ENCODE peak calls at places on chromosomes 3 and 15, in ten cellular contexts. One of them, this sample, is unnamed.

GRCh38 chr15:75640483-75641175 is 605 bp upstream of the IMP3 start:
- DNase-seq in activated CD8-positive, alpha-beta memory T cell treated with anti-CD3 and anti-CD28 coated beads, Interleukin-2, amount 50 U/mL, for 48 hours: peak
- DNase-seq in HTR-8/SVneo: no peak
- DNase-seq in esophagus muscularis mucosa: no peak
- DNase-seq in prostate gland: no peak
- DNase-seq in T1000: no peak
- DNase-seq in Caco-2: peak
- DNase-seq in H4: no peak
- DNase-seq in NCI-H2081: peak
- DNase-seq in lower lobe of right lung: peak
- DNase-seq in this sample: no peak

GRCh38 chr3:24018784-24019570 is 73.9 kb downstream of the NR1D2 start:
- DNase-seq in activated CD8-positive, alpha-beta memory T cell treated with anti-CD3 and anti-CD28 coated beads, Interleukin-2, amount 50 U/mL, for 48 hours: no peak
- DNase-seq in HTR-8/SVneo: no peak
- DNase-seq in esophagus muscularis mucosa: no peak
- DNase-seq in prostate gland: peak
- DNase-seq in T1000: no peak
- DNase-seq in Caco-2: no peak
- DNase-seq in H4: no peak
- DNase-seq in NCI-H2081: no peak
- DNase-seq in lower lobe of right lung: no peak
- DNase-seq in this sample: no peak

GRCh38 chr3:114879059-114880031 is 267.7 kb downstream of the ZBTB20 start:
- DNase-seq in activated CD8-positive, alpha-beta memory T cell treated with anti-CD3 and anti-CD28 coated beads, Interleukin-2, amount 50 U/mL, for 48 hours: no peak
- DNase-seq in HTR-8/SVneo: no peak
- DNase-seq in esophagus muscularis mucosa: no peak
- DNase-seq in prostate gland: no peak
- DNase-seq in T1000: no peak
- DNase-seq in Caco-2: no peak
- DNase-seq in H4: peak
- DNase-seq in NCI-H2081: peak
- DNase-seq in lower lobe of right lung: no peak
- DNase-seq in this sample: no peak

GRCh38 chr15:55915221-55915620 is 78.2 kb downstream of the NEDD4 start:
- DNase-seq in activated CD8-positive, alpha-beta memory T cell treated with anti-CD3 and anti-CD28 coated beads, Interleukin-2, amount 50 U/mL, for 48 hours: no peak
- DNase-seq in HTR-8/SVneo: no peak
- DNase-seq in esophagus muscularis mucosa: no peak
- DNase-seq in prostate gland: no peak
- DNase-seq in T1000: no peak
- DNase-seq in Caco-2: no peak
- DNase-seq in H4: no peak
- DNase-seq in NCI-H2081: no peak
- DNase-seq in lower lobe of right lung: no peak
- DNase-seq in this sample: no peak

GRCh38 chr3:107241217-107241616 is 136.0 kb upstream of the CCDC54 start:
- DNase-seq in activated CD8-positive, alpha-beta memory T cell treated with anti-CD3 and anti-CD28 coated beads, Interleukin-2, amount 50 U/mL, for 48 hours: peak
- DNase-seq in HTR-8/SVneo: no peak
- DNase-seq in esophagus muscularis mucosa: no peak
- DNase-seq in prostate gland: peak
- DNase-seq in T1000: no peak
- DNase-seq in Caco-2: no peak
- DNase-seq in H4: no peak
- DNase-seq in NCI-H2081: peak
- DNase-seq in lower lobe of right lung: peak
- DNase-seq in this sample: no peak

GRCh38 chr3:167167491-167167890 is 212.6 kb downstream of the ZBBX start:
- DNase-seq in activated CD8-positive, alpha-beta memory T cell treated with anti-CD3 and anti-CD28 coated beads, Interleukin-2, amount 50 U/mL, for 48 hours: no peak
- DNase-seq in HTR-8/SVneo: no peak
- DNase-seq in esophagus muscularis mucosa: no peak
- DNase-seq in prostate gland: no peak
- DNase-seq in T1000: no peak
- DNase-seq in Caco-2: no peak
- DNase-seq in H4: no peak
- DNase-seq in NCI-H2081: no peak
- DNase-seq in lower lobe of right lung: no peak
- DNase-seq in this sample: no peak

GRCh38 chr15:73930790-73931281 is 4.6 kb downstream of the LOXL1 start:
- DNase-seq in activated CD8-positive, alpha-beta memory T cell treated with anti-CD3 and anti-CD28 coated beads, Interleukin-2, amount 50 U/mL, for 48 hours: no peak
- DNase-seq in HTR-8/SVneo: no peak
- DNase-seq in esophagus muscularis mucosa: no peak
- DNase-seq in prostate gland: no peak
- DNase-seq in T1000: peak
- DNase-seq in Caco-2: no peak
- DNase-seq in H4: no peak
- DNase-seq in NCI-H2081: no peak
- DNase-seq in lower lobe of right lung: peak
- DNase-seq in this sample: no peak

GRCh38 chr3:117788086-117788485 is 1078.5 kb downstream of the TUSC7 start:
- DNase-seq in activated CD8-positive, alpha-beta memory T cell treated with anti-CD3 and anti-CD28 coated beads, Interleukin-2, amount 50 U/mL, for 48 hours: no peak
- DNase-seq in HTR-8/SVneo: no peak
- DNase-seq in esophagus muscularis mucosa: no peak
- DNase-seq in prostate gland: no peak
- DNase-seq in T1000: peak
- DNase-seq in Caco-2: no peak
- DNase-seq in H4: peak
- DNase-seq in NCI-H2081: no peak
- DNase-seq in lower lobe of right lung: no peak
- DNase-seq in this sample: peak

GRCh38 chr3:80391573-80391972 is 623.8 kb upstream of the ROBO1 start:
- DNase-seq in activated CD8-positive, alpha-beta memory T cell treated with anti-CD3 and anti-CD28 coated beads, Interleukin-2, amount 50 U/mL, for 48 hours: no peak
- DNase-seq in HTR-8/SVneo: no peak
- DNase-seq in esophagus muscularis mucosa: no peak
- DNase-seq in prostate gland: no peak
- DNase-seq in T1000: no peak
- DNase-seq in Caco-2: no peak
- DNase-seq in H4: no peak
- DNase-seq in NCI-H2081: no peak
- DNase-seq in lower lobe of right lung: no peak
- DNase-seq in this sample: no peak

GRCh38 chr3:53803816-53804545 is 42.2 kb downstream of the CHDH start:
- DNase-seq in activated CD8-positive, alpha-beta memory T cell treated with anti-CD3 and anti-CD28 coated beads, Interleukin-2, amount 50 U/mL, for 48 hours: no peak
- DNase-seq in HTR-8/SVneo: no peak
- DNase-seq in esophagus muscularis mucosa: no peak
- DNase-seq in prostate gland: no peak
- DNase-seq in T1000: no peak
- DNase-seq in Caco-2: no peak
- DNase-seq in H4: no peak
- DNase-seq in NCI-H2081: no peak
- DNase-seq in lower lobe of right lung: no peak
- DNase-seq in this sample: no peak